ENCODE peak calls at places on chromosomes 16 and 17, in ten cellular contexts. One of them, this sample, is unnamed.

GRCh38 chr17:8155341-8156173 is 3.4 kb upstream of the PER1 start:
- DNase-seq in vagina: no peak
- DNase-seq in sigmoid colon: peak; percentile 67
- DNase-seq in GM12864: no peak
- DNase-seq in ascending aorta: no peak
- DNase-seq in brain microvascular endothelial cell: no peak
- DNase-seq in foreskin fibroblast: peak; percentile 39
- DNase-seq in endodermal cell: no peak
- DNase-seq in left ventricle myocardium inferior: no peak
- DNase-seq in astrocyte of the spinal cord: no peak
- DNase-seq in this sample: peak; percentile 38

GRCh38 chr16:58085171-58085570 is 44.0 kb downstream of the CFAP20 start:
- DNase-seq in ascending aorta: no peak
- DNase-seq in foreskin fibroblast: no peak
- DNase-seq in brain microvascular endothelial cell: no peak
- DNase-seq in GM12864: no peak
- DNase-seq in astrocyte of the spinal cord: no peak
- DNase-seq in left ventricle myocardium inferior: no peak
- DNase-seq in endodermal cell: no peak
- DNase-seq in sigmoid colon: no peak
- DNase-seq in vagina: no peak
- DNase-seq in this sample: no peak

GRCh38 chr16:30351586-30352419 is 3.3 kb downstream of the CD2BP2 start:
- DNase-seq in brain microvascular endothelial cell: peak; percentile 59
- DNase-seq in foreskin fibroblast: peak; percentile 95
- DNase-seq in GM12864: no peak
- DNase-seq in endodermal cell: no peak
- DNase-seq in sigmoid colon: peak; percentile 94
- DNase-seq in astrocyte of the spinal cord: peak; percentile 93
- DNase-seq in vagina: no peak
- DNase-seq in ascending aorta: peak; percentile 94
- DNase-seq in left ventricle myocardium inferior: peak; percentile 76
- DNase-seq in this sample: peak; percentile 97

GRCh38 chr17:56977673-56978395 is at the start of gene SCPEP1:
- DNase-seq in sigmoid colon: peak; percentile 94
- DNase-seq in GM12864: no peak
- DNase-seq in endodermal cell: peak; percentile 99
- DNase-seq in foreskin fibroblast: peak; percentile 88
- DNase-seq in vagina: no peak
- DNase-seq in ascending aorta: peak; percentile 93
- DNase-seq in astrocyte of the spinal cord: peak; percentile 68
- DNase-seq in left ventricle myocardium inferior: peak; percentile 86
- DNase-seq in brain microvascular endothelial cell: peak; percentile 67
- DNase-seq in this sample: peak; percentile 81

GRCh38 chr16:19008770-19009169 is 25.0 kb downstream of the TMC7 start:
- DNase-seq in foreskin fibroblast: peak; percentile 83
- DNase-seq in left ventricle myocardium inferior: no peak
- DNase-seq in GM12864: no peak
- DNase-seq in astrocyte of the spinal cord: no peak
- DNase-seq in brain microvascular endothelial cell: no peak
- DNase-seq in sigmoid colon: no peak
- DNase-seq in ascending aorta: no peak
- DNase-seq in endodermal cell: no peak
- DNase-seq in vagina: no peak
- DNase-seq in this sample: peak; percentile 16

GRCh38 chr17:73613947-73614655 is 30.1 kb downstream of the SDK2 start:
- DNase-seq in foreskin fibroblast: no peak
- DNase-seq in left ventricle myocardium inferior: no peak
- DNase-seq in endodermal cell: peak; percentile 85
- DNase-seq in sigmoid colon: no peak
- DNase-seq in astrocyte of the spinal cord: no peak
- DNase-seq in vagina: no peak
- DNase-seq in ascending aorta: no peak
- DNase-seq in brain microvascular endothelial cell: no peak
- DNase-seq in GM12864: no peak
- DNase-seq in this sample: no peak

GRCh38 chr16:1407749-1408148 is 6.8 kb downstream of the UNKL start:
- DNase-seq in left ventricle myocardium inferior: no peak
- DNase-seq in vagina: no peak
- DNase-seq in GM12864: no peak
- DNase-seq in sigmoid colon: no peak
- DNase-seq in endodermal cell: no peak
- DNase-seq in ascending aorta: no peak
- DNase-seq in brain microvascular endothelial cell: no peak
- DNase-seq in foreskin fibroblast: peak; percentile 65
- DNase-seq in astrocyte of the spinal cord: peak; percentile 28
- DNase-seq in this sample: peak; percentile 23

GRCh38 chr16:14088155-14088753 is 17.1 kb downstream of the MRTFB start:
- DNase-seq in vagina: no peak
- DNase-seq in brain microvascular endothelial cell: no peak
- DNase-seq in endodermal cell: no peak
- DNase-seq in left ventricle myocardium inferior: no peak
- DNase-seq in ascending aorta: no peak
- DNase-seq in astrocyte of the spinal cord: no peak
- DNase-seq in foreskin fibroblast: peak; percentile 72
- DNase-seq in GM12864: no peak
- DNase-seq in sigmoid colon: no peak
- DNase-seq in this sample: peak; percentile 27

GRCh38 chr17:67390646-67391480 is 13.8 kb downstream of the PITPNC1 start:
- DNase-seq in left ventricle myocardium inferior: no peak
- DNase-seq in GM12864: peak; percentile 58
- DNase-seq in endodermal cell: no peak
- DNase-seq in foreskin fibroblast: peak; percentile 93
- DNase-seq in ascending aorta: peak; percentile 64
- DNase-seq in vagina: no peak
- DNase-seq in sigmoid colon: no peak
- DNase-seq in astrocyte of the spinal cord: peak; percentile 96
- DNase-seq in brain microvascular endothelial cell: peak; percentile 97
- DNase-seq in this sample: peak; percentile 97

GRCh38 chr17:81002409-81003361 is 11.0 kb downstream of the CHMP6 start:
- DNase-seq in ascending aorta: no peak
- DNase-seq in brain microvascular endothelial cell: no peak
- DNase-seq in left ventricle myocardium inferior: peak; percentile 63
- DNase-seq in vagina: no peak
- DNase-seq in foreskin fibroblast: peak; percentile 95
- DNase-seq in GM12864: no peak
- DNase-seq in endodermal cell: no peak
- DNase-seq in sigmoid colon: peak; percentile 86
- DNase-seq in astrocyte of the spinal cord: peak; percentile 56
- DNase-seq in this sample: peak; percentile 70

GRCh38 chr17:51029142-51029541 is 91.5 kb downstream of the SPAG9 start:
- DNase-seq in ascending aorta: no peak
- DNase-seq in sigmoid colon: no peak
- DNase-seq in GM12864: no peak
- DNase-seq in left ventricle myocardium inferior: no peak
- DNase-seq in brain microvascular endothelial cell: no peak
- DNase-seq in vagina: no peak
- DNase-seq in astrocyte of the spinal cord: no peak
- DNase-seq in foreskin fibroblast: no peak
- DNase-seq in endodermal cell: no peak
- DNase-seq in this sample: no peak

GRCh38 chr17:76969598-76970172 is 101.5 kb downstream of the MGAT5B start:
- DNase-seq in vagina: no peak
- DNase-seq in endodermal cell: peak; percentile 80
- DNase-seq in sigmoid colon: no peak
- DNase-seq in GM12864: no peak
- DNase-seq in ascending aorta: no peak
- DNase-seq in astrocyte of the spinal cord: no peak
- DNase-seq in brain microvascular endothelial cell: no peak
- DNase-seq in left ventricle myocardium inferior: no peak
- DNase-seq in foreskin fibroblast: no peak
- DNase-seq in this sample: no peak

GRCh38 chr16:48117217-48118105 is 38.3 kb downstream of the ABCC12 start:
- DNase-seq in GM12864: no peak
- DNase-seq in sigmoid colon: no peak
- DNase-seq in foreskin fibroblast: peak; percentile 58
- DNase-seq in astrocyte of the spinal cord: peak; percentile 33
- DNase-seq in left ventricle myocardium inferior: peak; percentile 26
- DNase-seq in endodermal cell: peak; percentile 97
- DNase-seq in ascending aorta: no peak
- DNase-seq in brain microvascular endothelial cell: peak; percentile 36
- DNase-seq in vagina: no peak
- DNase-seq in this sample: peak; percentile 62

GRCh38 chr17:47830396-47830907 is 889 bp downstream of the MRPL10 start:
- DNase-seq in sigmoid colon: no peak
- DNase-seq in foreskin fibroblast: no peak
- DNase-seq in endodermal cell: no peak
- DNase-seq in GM12864: no peak
- DNase-seq in astrocyte of the spinal cord: no peak
- DNase-seq in brain microvascular endothelial cell: no peak
- DNase-seq in vagina: no peak
- DNase-seq in ascending aorta: no peak
- DNase-seq in left ventricle myocardium inferior: no peak
- DNase-seq in this sample: no peak

GRCh38 chr16:78528265-78528664 is 428.8 kb downstream of the WWOX start:
- DNase-seq in ascending aorta: no peak
- DNase-seq in left ventricle myocardium inferior: no peak
- DNase-seq in GM12864: no peak
- DNase-seq in endodermal cell: no peak
- DNase-seq in vagina: no peak
- DNase-seq in astrocyte of the spinal cord: no peak
- DNase-seq in foreskin fibroblast: no peak
- DNase-seq in brain microvascular endothelial cell: no peak
- DNase-seq in sigmoid colon: no peak
- DNase-seq in this sample: no peak

GRCh38 chr16:53534206-53534605 is 31.2 kb upstream of the AKTIP start:
- DNase-seq in ascending aorta: no peak
- DNase-seq in brain microvascular endothelial cell: no peak
- DNase-seq in endodermal cell: peak; percentile 63
- DNase-seq in astrocyte of the spinal cord: no peak
- DNase-seq in GM12864: no peak
- DNase-seq in foreskin fibroblast: no peak
- DNase-seq in sigmoid colon: no peak
- DNase-seq in vagina: no peak
- DNase-seq in left ventricle myocardium inferior: no peak
- DNase-seq in this sample: no peak

GRCh38 chr16:709651-710499 is 4.3 kb upstream of the FBXL16 start:
- DNase-seq in left ventricle myocardium inferior: no peak
- DNase-seq in brain microvascular endothelial cell: peak; percentile 96
- DNase-seq in astrocyte of the spinal cord: peak; percentile 86
- DNase-seq in endodermal cell: peak; percentile 80
- DNase-seq in GM12864: no peak
- DNase-seq in vagina: no peak
- DNase-seq in ascending aorta: no peak
- DNase-seq in sigmoid colon: no peak
- DNase-seq in foreskin fibroblast: peak; percentile 91
- DNase-seq in this sample: peak; percentile 92

GRCh38 chr16:21167929-21168602 is 9.6 kb downstream of the LDAF1 start:
- DNase-seq in sigmoid colon: no peak
- DNase-seq in brain microvascular endothelial cell: no peak
- DNase-seq in left ventricle myocardium inferior: no peak
- DNase-seq in vagina: no peak
- DNase-seq in GM12864: no peak
- DNase-seq in endodermal cell: no peak
- DNase-seq in foreskin fibroblast: no peak
- DNase-seq in astrocyte of the spinal cord: no peak
- DNase-seq in ascending aorta: no peak
- DNase-seq in this sample: no peak

GRCh38 chr17:10733666-10734065 is 3.8 kb upstream of the TMEM220 start:
- DNase-seq in endodermal cell: peak; percentile 41
- DNase-seq in astrocyte of the spinal cord: no peak
- DNase-seq in vagina: no peak
- DNase-seq in brain microvascular endothelial cell: no peak
- DNase-seq in ascending aorta: peak; percentile 47
- DNase-seq in GM12864: no peak
- DNase-seq in left ventricle myocardium inferior: no peak
- DNase-seq in sigmoid colon: no peak
- DNase-seq in foreskin fibroblast: no peak
- DNase-seq in this sample: no peak

DNA sequence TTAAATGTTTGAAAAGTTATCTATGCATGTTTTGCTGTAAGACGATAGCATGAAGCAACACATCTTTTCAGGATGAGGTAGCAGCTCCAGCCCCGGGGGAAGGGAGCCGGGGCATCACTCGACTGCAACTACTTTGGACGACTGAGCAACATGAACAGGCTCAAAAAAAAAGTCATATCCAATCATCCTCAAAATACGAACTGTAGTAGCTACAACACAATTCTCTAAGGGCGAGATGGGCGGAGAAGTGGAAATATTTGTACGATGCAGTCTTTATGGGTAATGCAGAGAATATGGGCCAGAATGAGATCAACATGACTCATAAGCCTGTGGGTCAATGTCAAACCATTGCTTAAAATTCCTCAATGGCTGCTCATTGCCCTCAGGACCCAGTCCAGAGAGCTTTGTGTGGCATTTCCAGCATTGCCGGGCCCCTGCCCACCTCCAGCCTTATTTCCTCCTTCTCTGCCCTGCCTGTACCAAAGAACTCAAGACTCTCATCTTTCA is 17.7 kb upstream of the SMURF2 start:
- DNase-seq in astrocyte of the spinal cord: peak; percentile 94
- DNase-seq in left ventricle myocardium inferior: no peak
- DNase-seq in ascending aorta: peak; percentile 65
- DNase-seq in endodermal cell: peak; percentile 42
- DNase-seq in brain microvascular endothelial cell: peak; percentile 98
- DNase-seq in sigmoid colon: no peak
- DNase-seq in GM12864: no peak
- DNase-seq in vagina: no peak
- DNase-seq in foreskin fibroblast: peak; percentile 99
- DNase-seq in this sample: peak; percentile 81
- H3K4me3 ChIP-seq in astrocyte of the spinal cord: no peak overlapping the region
- H3K4me3 ChIP-seq in left ventricle myocardium inferior: no peak overlapping the region
- H3K4me3 ChIP-seq in ascending aorta: no peak overlapping the region
- H3K4me3 ChIP-seq in endodermal cell: no peak overlapping the region
- H3K4me3 ChIP-seq in brain microvascular endothelial cell: no peak overlapping the region
- H3K4me3 ChIP-seq in sigmoid colon: no peak overlapping the region
- H3K4me3 ChIP-seq in GM12864: no peak overlapping the region
- H3K4me3 ChIP-seq in vagina: no peak overlapping the region
- H3K4me3 ChIP-seq in foreskin fibroblast: no peak overlapping the region
- H3K4me3 ChIP-seq in this sample: peak overlapping the region; percentile 30

GRCh38 chr17:74686761-74687160 is 26.0 kb downstream of the CD300LF start:
- DNase-seq in sigmoid colon: no peak
- DNase-seq in astrocyte of the spinal cord: no peak
- DNase-seq in ascending aorta: no peak
- DNase-seq in vagina: no peak
- DNase-seq in foreskin fibroblast: no peak
- DNase-seq in left ventricle myocardium inferior: no peak
- DNase-seq in GM12864: no peak
- DNase-seq in brain microvascular endothelial cell: no peak
- DNase-seq in endodermal cell: no peak
- DNase-seq in this sample: no peak
- TF ChIP-seq CTCF in sigmoid colon: no peak
- TF ChIP-seq CTCF in astrocyte of the spinal cord: no peak
- TF ChIP-seq CTCF in ascending aorta: no peak
- TF ChIP-seq CTCF in vagina: no peak
- TF ChIP-seq CTCF in foreskin fibroblast: no peak
- TF ChIP-seq CTCF in left ventricle myocardium inferior: no peak
- TF ChIP-seq CTCF in GM12864: no peak
- TF ChIP-seq CTCF in brain microvascular endothelial cell: no peak
- TF ChIP-seq CTCF in endodermal cell: no peak
- TF ChIP-seq CTCF in this sample: no peak

GRCh38 chr17:17304521-17304985 is 1.4 kb downstream of the NT5M start:
- DNase-seq in foreskin fibroblast: no peak
- DNase-seq in astrocyte of the spinal cord: no peak
- DNase-seq in left ventricle myocardium inferior: no peak
- DNase-seq in brain microvascular endothelial cell: no peak
- DNase-seq in vagina: no peak
- DNase-seq in sigmoid colon: no peak
- DNase-seq in GM12864: no peak
- DNase-seq in endodermal cell: no peak
- DNase-seq in ascending aorta: no peak
- DNase-seq in this sample: no peak
- H3K4me3 ChIP-seq in foreskin fibroblast: no peak overlapping the region
- H3K4me3 ChIP-seq in astrocyte of the spinal cord: no peak overlapping the region
- H3K4me3 ChIP-seq in left ventricle myocardium inferior: no peak overlapping the region
- H3K4me3 ChIP-seq in brain microvascular endothelial cell: no peak overlapping the region
- H3K4me3 ChIP-seq in vagina: no peak overlapping the region
- H3K4me3 ChIP-seq in sigmoid colon: no peak overlapping the region
- H3K4me3 ChIP-seq in GM12864: peak overlapping the region; percentile 64
- H3K4me3 ChIP-seq in endodermal cell: peak overlapping the region; percentile 67
- H3K4me3 ChIP-seq in ascending aorta: no peak overlapping the region
- H3K4me3 ChIP-seq in this sample: no peak overlapping the region

GRCh38 chr17:58576679-58577367 is 62.4 kb upstream of the MTMR4 start:
- DNase-seq in astrocyte of the spinal cord: no peak
- DNase-seq in foreskin fibroblast: no peak
- DNase-seq in ascending aorta: no peak
- DNase-seq in endodermal cell: no peak
- DNase-seq in sigmoid colon: no peak
- DNase-seq in brain microvascular endothelial cell: no peak
- DNase-seq in GM12864: no peak
- DNase-seq in vagina: no peak
- DNase-seq in left ventricle myocardium inferior: no peak
- DNase-seq in this sample: peak; percentile 31
- TF ChIP-seq CTCF in astrocyte of the spinal cord: no peak
- TF ChIP-seq CTCF in foreskin fibroblast: no peak
- TF ChIP-seq CTCF in ascending aorta: no peak
- TF ChIP-seq CTCF in endodermal cell: no peak
- TF ChIP-seq CTCF in sigmoid colon: no peak
- TF ChIP-seq CTCF in brain microvascular endothelial cell: no peak
- TF ChIP-seq CTCF in GM12864: no peak
- TF ChIP-seq CTCF in vagina: no peak
- TF ChIP-seq CTCF in left ventricle myocardium inferior: no peak
- TF ChIP-seq CTCF in this sample: no peak